ENCODE peak calls at places on chromosomes 11 and 22, in eight cellular contexts. T, Y, F, C, Q, J, K and U are unnamed samples. For H3K9me3, the result is how much of the 10 kb centered on the place peaks cover.

GRCh38 chr11:73321342-73322110 is 13.4 kb downstream of the ARHGEF17 start:
- DNase-seq in T (peak), Y (no peak), F (no peak), C (no peak), Q (peak), J (peak), K (no peak), U (no peak)

GRCh38 chr22:37043828-37044538 is 7.6 kb upstream of the KCTD17 start:
- DNase-seq in T (peak), Y (peak), F (no peak), C (peak), Q (peak), J (peak), K (peak), U (no peak)

GRCh38 chr11:134361241-134361640 is 29.5 kb downstream of the GLB1L2 start:
- DNase-seq in T (no peak), Y (no peak), F (no peak), C (no peak), Q (no peak), J (no peak), K (no peak), U (no peak)

GRCh38 chr11:35579557-35580396 is 38.5 kb upstream of the FJX1 start:
- DNase-seq in T (no peak), Y (no peak), F (no peak), C (no peak), Q (no peak), J (no peak), K (no peak), U (no peak)

GRCh38 chr22:50701428-50702154 is 29.0 kb downstream of the SHANK3 start:
- DNase-seq in T (no peak), Y (no peak), F (no peak), C (no peak), Q (no peak), J (peak), K (no peak), U (no peak)

GRCh38 chr11:69320326-69320725 is 26.4 kb downstream of the MYEOV start:
- DNase-seq in T (no peak), Y (no peak), F (no peak), C (no peak), Q (no peak), J (no peak), K (no peak), U (no peak)

GRCh38 chr11:46359936-46360335 is 12.7 kb downstream of the DGKZ start:
- DNase-seq in T (no peak), Y (no peak), F (no peak), C (no peak), Q (no peak), J (no peak), K (no peak), U (no peak)

GRCh38 chr22:32476804-32477203 is 2.2 kb downstream of the FBXO7 start:
- DNase-seq in T (no peak), Y (no peak), F (no peak), C (no peak), Q (no peak), J (no peak), K (no peak), U (no peak)

GRCh38 chr11:75588067-75588481 is 26.0 kb downstream of the SERPINH1 start:
- DNase-seq in T (no peak), Y (no peak), F (no peak), C (no peak), Q (no peak), J (peak), K (no peak), U (no peak)

GRCh38 chr11:58742981-58743880 is 11.5 kb upstream of the GLYAT start:
- DNase-seq in T (peak), Y (no peak), F (no peak), C (no peak), Q (no peak), J (no peak), K (no peak), U (no peak)
- H3K9me3 ChIP-seq in T (under half), Y (under half), F (under half), C (under half), Q (under half), J (under half), K (half or more), U (under half)

DNA sequence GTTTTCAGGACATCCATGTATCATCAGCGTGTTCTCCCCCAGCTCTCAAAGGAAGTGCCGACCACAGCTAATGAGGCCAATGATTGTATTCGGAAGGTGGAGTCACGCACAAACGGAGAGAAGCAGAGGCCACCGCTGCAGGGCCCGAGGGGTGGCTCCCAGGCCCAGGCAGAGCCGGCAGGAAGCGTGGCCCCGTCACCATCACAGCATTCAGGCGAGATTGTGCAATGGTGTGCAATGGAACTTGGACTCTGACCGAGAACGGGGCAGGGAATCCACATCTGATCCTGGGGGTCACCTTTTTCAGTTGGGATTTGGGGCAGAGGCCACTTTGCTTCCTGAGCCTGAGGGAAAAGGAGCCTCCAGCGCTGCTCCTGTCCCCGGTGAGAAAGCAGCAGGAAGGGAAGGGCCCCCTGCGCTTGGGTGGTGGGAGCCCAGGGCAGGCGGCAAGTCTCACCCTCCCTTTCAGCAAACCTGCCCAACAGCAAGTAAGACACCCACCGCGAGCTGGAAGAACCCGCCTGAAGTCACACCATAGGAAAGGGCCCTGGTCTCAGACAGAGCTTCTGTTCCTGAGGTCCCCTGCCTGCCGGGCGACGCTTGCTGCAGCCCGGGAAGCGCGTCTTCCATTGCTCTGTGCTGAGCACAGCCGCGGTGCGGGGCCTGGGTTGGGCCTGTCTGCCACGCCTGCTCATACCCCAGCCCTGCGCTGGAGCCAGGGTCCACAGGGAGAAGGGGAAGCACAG is 1430.7 kb downstream of the BRD1 start:
- DNase-seq in T (no peak), Y (no peak), F (no peak), C (no peak), Q (no peak), J (no peak), K (no peak), U (no peak)
- H3K9me3 ChIP-seq in T (under half), Y (under half), F (under half), C (under half), Q (under half), J (under half), K (under half), U (under half)

GRCh38 chr22:49517211-49517610 is 310.5 kb downstream of the BRD1 start:
- DNase-seq in T (no peak), Y (no peak), F (no peak), C (no peak), Q (no peak), J (no peak), K (peak), U (no peak)

GRCh38 chr22:49515486-49515885 is 312.2 kb downstream of the BRD1 start:
- DNase-seq in T (peak), Y (no peak), F (no peak), C (no peak), Q (no peak), J (no peak), K (peak), U (no peak)

GRCh38 chr22:49517721-49518120 is 310.0 kb downstream of the BRD1 start:
- DNase-seq in T (no peak), Y (no peak), F (no peak), C (no peak), Q (no peak), J (no peak), K (peak), U (no peak)

GRCh38 chr22:49519117-49519737 is 308.4 kb downstream of the BRD1 start:
- DNase-seq in T (no peak), Y (no peak), F (no peak), C (no peak), Q (no peak), J (no peak), K (no peak), U (no peak)

DNA sequence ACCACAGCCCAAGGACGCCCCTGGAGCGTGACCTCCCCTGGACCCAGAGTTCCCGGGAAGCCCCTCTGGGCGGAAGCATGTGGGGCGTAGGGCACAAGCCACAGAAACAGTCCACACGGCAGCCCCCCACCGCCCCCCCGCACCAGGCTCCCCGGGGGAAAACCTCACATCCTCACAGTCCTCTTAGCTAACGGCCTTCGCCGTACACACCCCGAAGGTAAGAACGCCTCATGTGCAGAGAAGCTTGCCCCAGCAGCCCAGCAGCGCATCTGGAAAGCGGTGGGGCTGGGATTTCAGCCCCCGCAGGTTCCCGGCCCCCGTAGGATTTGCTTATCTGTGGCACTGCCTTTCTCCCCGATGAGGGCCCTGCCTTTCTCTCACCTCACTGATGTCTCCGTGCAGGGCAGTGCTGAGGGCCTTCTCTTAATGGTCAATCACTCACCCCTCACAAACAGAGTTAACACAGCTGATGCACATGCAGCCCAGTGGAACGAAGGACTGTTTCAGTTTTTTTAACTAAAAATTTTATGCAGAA is 309.2 kb downstream of the BRD1 start:
- DNase-seq in T (no peak), Y (no peak), F (no peak), C (no peak), Q (no peak), J (no peak), K (no peak), U (no peak)
- H3K9me3 ChIP-seq in T (under half), Y (under half), F (under half), C (under half), Q (under half), J (under half), K (under half), U (under half)

DNA sequence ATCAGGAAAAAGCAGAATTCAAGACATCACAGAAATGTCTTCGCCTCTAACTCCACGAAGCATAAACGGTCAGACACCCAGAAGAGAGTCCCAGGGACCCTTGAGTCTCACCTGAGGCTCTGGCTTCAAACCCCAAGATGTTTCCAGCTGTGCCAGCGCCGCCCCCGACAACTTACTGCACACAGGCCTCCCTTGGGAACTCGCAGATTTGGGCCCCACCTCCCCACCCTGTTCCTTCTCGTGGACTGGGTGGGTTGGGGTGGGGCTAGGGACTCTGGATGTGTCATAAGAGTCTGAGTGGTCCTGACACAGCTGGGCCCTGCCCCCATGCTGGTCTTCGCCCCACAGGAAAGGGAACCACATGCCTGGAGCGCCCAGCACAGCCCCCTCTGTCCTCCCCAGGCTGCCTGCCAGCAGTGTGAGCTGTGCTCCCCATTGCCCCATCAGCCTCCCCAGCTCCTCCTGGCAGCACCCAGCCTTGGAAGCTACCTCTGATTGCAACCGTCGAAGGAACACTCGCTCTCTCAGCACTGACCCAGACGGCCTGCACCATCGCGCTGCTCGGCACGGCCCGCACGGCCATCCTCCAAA is 147.5 kb downstream of the CRYBB2 start:
- DNase-seq in T (no peak), Y (no peak), F (no peak), C (no peak), Q (no peak), J (no peak), K (no peak), U (no peak)
- H3K9me3 ChIP-seq in T (under half), Y (under half), F (under half), C (under half), Q (under half), J (under half), K (under half), U (under half)

DNA sequence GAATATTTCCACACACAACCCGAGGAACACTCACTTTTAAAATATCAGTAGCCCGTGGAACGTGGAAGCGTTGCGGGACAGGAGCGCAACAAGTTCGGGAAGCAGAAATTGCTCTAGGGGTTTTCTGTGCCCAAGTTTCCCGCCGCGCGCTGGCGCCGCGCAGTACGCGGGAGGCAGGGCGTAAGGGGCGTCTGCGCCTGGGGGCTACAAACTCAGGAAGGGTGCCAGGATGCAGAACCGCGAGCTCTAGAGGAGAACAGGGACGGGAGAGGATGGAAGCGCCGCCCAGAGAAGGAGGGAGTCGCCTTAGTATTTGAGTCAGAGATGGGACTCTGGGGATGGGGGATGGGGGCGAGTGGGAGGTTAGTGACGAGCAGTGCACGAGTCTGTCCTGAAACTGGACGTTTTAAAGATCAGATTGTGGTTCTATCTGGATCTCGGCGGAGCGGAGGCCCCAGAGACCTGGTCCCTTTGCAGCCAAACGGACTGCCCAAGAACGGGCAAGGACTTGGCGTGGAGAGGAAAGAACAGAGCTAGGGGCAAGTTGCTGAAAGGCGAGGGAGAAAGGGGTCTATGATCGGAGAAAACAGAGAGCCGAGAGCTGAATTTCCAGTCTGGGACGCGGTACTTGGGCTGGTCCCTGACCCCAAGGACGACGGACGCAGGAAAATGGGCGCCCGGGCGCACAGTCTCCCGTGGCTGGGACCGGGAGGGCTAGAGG is 4.7 kb downstream of the BSX start:
- DNase-seq in T (no peak), Y (no peak), F (no peak), C (no peak), Q (no peak), J (no peak), K (peak), U (no peak)
- H3K9me3 ChIP-seq in T (under half), Y (under half), F (under half), C (under half), Q (under half), J (under half), K (under half), U (under half)

GRCh38 chr22:25208743-25209505 is 9.3 kb downstream of the CRYBB3 start:
- DNase-seq in T (no peak), Y (no peak), F (no peak), C (no peak), Q (no peak), J (no peak), K (peak), U (no peak)

GRCh38 chr22:25210831-25211230 is 8.6 kb upstream of the CRYBB2 start:
- DNase-seq in T (no peak), Y (no peak), F (no peak), C (no peak), Q (no peak), J (no peak), K (no peak), U (no peak)

GRCh38 chr22:25216230-25216629 is 3.2 kb upstream of the CRYBB2 start:
- DNase-seq in T (no peak), Y (no peak), F (no peak), C (no peak), Q (no peak), J (no peak), K (no peak), U (no peak)

GRCh38 chr22:25213221-25213620 is 6.2 kb upstream of the CRYBB2 start:
- DNase-seq in T (no peak), Y (no peak), F (no peak), C (no peak), Q (no peak), J (no peak), K (no peak), U (no peak)

DNA sequence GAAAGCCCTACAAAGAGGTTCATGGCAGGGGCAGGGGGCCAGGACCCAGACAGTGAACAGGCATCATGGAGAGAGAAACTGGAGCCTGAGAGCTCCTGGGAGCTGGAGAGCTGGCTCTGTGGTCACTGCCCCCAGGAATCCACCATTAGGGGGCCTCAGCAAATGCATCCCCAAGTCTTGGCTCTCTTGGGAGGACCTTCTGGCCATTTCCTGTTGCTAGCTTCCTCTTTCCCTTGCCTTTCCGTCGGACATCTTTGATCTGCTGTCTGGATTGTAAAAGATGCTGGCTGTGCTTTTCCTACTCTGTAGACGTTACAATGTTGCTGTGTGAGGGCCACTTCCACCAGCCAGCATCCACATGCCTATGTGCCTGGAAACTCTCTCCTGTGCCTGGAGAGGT is 7.1 kb upstream of the CRYBB2 start:
- DNase-seq in T (no peak), Y (no peak), F (no peak), C (no peak), Q (no peak), J (no peak), K (no peak), U (no peak)
- H3K9me3 ChIP-seq in T (under half), Y (under half), F (under half), C (under half), Q (under half), J (under half), K (under half), U (under half)